ENCODE peak calls at places on chromosome 7, in six cellular contexts. N, D, K, U, E and I are unnamed samples.

GRCh38 chr7:120190566-120190965 is 82.4 kb upstream of the KCND2 start:
- DNase-seq in D (no peak), K (no peak), U (no peak), N (peak), E (no peak), I (no peak)

GRCh38 chr7:79806161-79806734 is 328.4 kb upstream of the GNAI1 start:
- DNase-seq in D (no peak), K (no peak), U (no peak), E (no peak), N (no peak), I (no peak)

GRCh38 chr7:24227603-24228359 is 56.2 kb upstream of the NPY start:
- DNase-seq in K (peak), E (peak), U (peak), N (no peak), D (no peak), I (peak)

GRCh38 chr7:156121956-156122355 is 309.7 kb upstream of the SHH start:
- DNase-seq in N (no peak), D (no peak), E (no peak), K (no peak), U (no peak), I (no peak)

GRCh38 chr7:25314729-25315267 is 86.5 kb upstream of the NPVF start:
- DNase-seq in K (no peak), D (no peak), U (no peak), N (no peak), E (no peak), I (no peak)

GRCh38 chr7:66604198-66604597 is 24.5 kb upstream of the KCTD7 start:
- DNase-seq in U (peak), K (peak), N (no peak), D (no peak), E (no peak), I (no peak)

GRCh38 chr7:112453505-112454171 is 3.4 kb downstream of the IFRD1 start:
- DNase-seq in U (no peak), D (no peak), E (no peak), K (no peak), N (no peak), I (no peak)

GRCh38 chr7:140159487-140159886 is 17.3 kb downstream of the KDM7A start:
- DNase-seq in E (no peak), U (no peak), N (no peak), D (no peak), K (no peak), I (no peak)

GRCh38 chr7:69728299-69728698 is 130.0 kb downstream of the AUTS2 start:
- DNase-seq in N (no peak), K (no peak), E (no peak), D (no peak), U (no peak), I (no peak)

GRCh38 chr7:127850195-127850594 is 181.0 kb downstream of the LRRC4 start:
- DNase-seq in N (no peak), E (no peak), K (no peak), U (no peak), D (no peak), I (no peak)

GRCh38 chr7:100435401-100436304 is 644 bp downstream of the PPP1R35 start:
- DNase-seq in U (peak), E (peak), D (no peak), N (peak), K (peak), I (no peak)

GRCh38 chr7:100563809-100564400 is 9.8 kb downstream of the SAP25 start:
- DNase-seq in D (peak), N (peak), U (peak), E (peak), K (peak), I (no peak)